ENCODE peak calls at places on chromosomes 16 and 17, in five cellular contexts. R is brain microvascular endothelial cell; T is CD4-positive, alpha-beta memory T cell; F is uterus; N is sigmoid colon. P is an unnamed sample.

GRCh38 chr16:12639044-12639443 is 164.6 kb downstream of the CPPED1 start:
- DNase-seq in T (no peak), N (no peak), R (peak), F (no peak), P (no peak)

GRCh38 chr17:81409190-81409935 is 14.1 kb downstream of the BAHCC1 start:
- DNase-seq in F (no peak), N (no peak), R (no peak), T (no peak), P (no peak)

GRCh38 chr17:5122586-5123342 is 6.9 kb downstream of the USP6 start:
- DNase-seq in T (no peak), R (no peak), N (peak), F (peak), P (no peak)

GRCh38 chr16:51268237-51268636 is 117.2 kb upstream of the SALL1 start:
- DNase-seq in N (no peak), T (no peak), R (no peak), F (no peak), P (no peak)

GRCh38 chr17:50331085-50331791 is 14.7 kb upstream of the XYLT2 start:
- DNase-seq in R (peak), T (no peak), F (no peak), N (no peak), P (no peak)

GRCh38 chr17:4233668-4234258 is 30.0 kb downstream of the ANKFY1 start:
- DNase-seq in R (no peak), N (peak), T (no peak), F (no peak), P (no peak)

GRCh38 chr17:19403021-19403420 is 8.0 kb upstream of the RNF112 start:
- DNase-seq in F (no peak), N (peak), R (no peak), T (no peak), P (no peak)

GRCh38 chr17:9343513-9343912 is 232.1 kb downstream of the STX8 start:
- DNase-seq in R (no peak), N (no peak), T (no peak), F (peak), P (no peak)

GRCh38 chr16:67514382-67514828 is 14.2 kb upstream of the RIPOR1 start:
- DNase-seq in R (peak), N (peak), T (peak), F (peak), P (peak)

GRCh38 chr16:31479752-31480151 is 3.2 kb upstream of the SLC5A2 start:
- DNase-seq in F (no peak), N (no peak), T (no peak), R (no peak), P (no peak)

GRCh38 chr17:50207792-50208567 is 6.5 kb upstream of the COL1A1 start:
- DNase-seq in T (no peak), R (no peak), F (no peak), N (peak), P (peak)

GRCh38 chr17:77691216-77692085 is 267.1 kb upstream of the TNRC6C start:
- DNase-seq in R (no peak), T (no peak), F (no peak), N (no peak), P (no peak)

GRCh38 chr16:52618753-52619497 is 72.0 kb upstream of the TOX3 start:
- DNase-seq in R (no peak), F (no peak), N (no peak), T (no peak), P (no peak)

GRCh38 chr17:9074106-9074505 is 52.8 kb downstream of the NTN1 start:
- DNase-seq in N (no peak), R (no peak), F (no peak), T (no peak), P (no peak)

GRCh38 chr16:10266809-10267208 is 84.6 kb upstream of the GRIN2A start:
- DNase-seq in R (no peak), T (no peak), N (no peak), F (no peak), P (no peak)

GRCh38 chr17:880074-880870 is 98.1 kb downstream of the MRM3 start:
- DNase-seq in T (no peak), F (peak), N (no peak), R (peak), P (no peak)

GRCh38 chr17:73401911-73402310 is 90.1 kb upstream of the CDC42EP4 start:
- DNase-seq in R (peak), T (peak), F (no peak), N (no peak), P (no peak)

GRCh38 chr17:1153795-1154546 is 25.8 kb downstream of the ABR start:
- DNase-seq in N (peak), R (peak), T (no peak), F (peak), P (peak)

GRCh38 chr16:50102046-50102756 is 36.4 kb downstream of the HEATR3 start:
- DNase-seq in T (no peak), N (no peak), R (peak), F (no peak), P (no peak)

GRCh38 chr16:55275869-55276268 is 48.1 kb upstream of the IRX6 start:
- DNase-seq in T (no peak), R (no peak), F (no peak), N (no peak), P (no peak)

GRCh38 chr16:83328936-83329335 is 478.8 kb upstream of the HSBP1 start:
- DNase-seq in T (no peak), N (no peak), R (peak), F (no peak), P (no peak)

GRCh38 chr16:14301150-14302030 is 230.3 kb downstream of the MRTFB start:
- DNase-seq in R (no peak), T (no peak), F (peak), N (peak), P (no peak)

GRCh38 chr16:11708421-11708820 is 34.2 kb downstream of the TXNDC11 start:
- DNase-seq in F (no peak), T (no peak), R (peak), N (no peak), P (no peak)

GRCh38 chr17:42514867-42515266 is 21.2 kb upstream of the NAGLU start:
- DNase-seq in R (no peak), T (no peak), N (no peak), F (no peak), P (no peak)

GRCh38 chr16:30813821-30814189 is 26.8 kb upstream of the ZNF629 start:
- DNase-seq in N (no peak), R (no peak), T (no peak), F (no peak), P (no peak)

GRCh38 chr16:69145658-69146057 is 13.2 kb downstream of the UTP4 start:
- DNase-seq in T (no peak), F (no peak), N (no peak), R (no peak), P (no peak)
- H3K4me3 ChIP-seq in T (no peak), F (no peak), N (no peak), R (no peak), P (no peak)

GRCh38 chr16:74605746-74606520 is 981 bp downstream of the GLG1 start:
- DNase-seq in T (no peak), R (no peak), F (no peak), N (peak), P (no peak)

GRCh38 chr16:74605332-74605731 is 1.6 kb downstream of the GLG1 start:
- DNase-seq in T (no peak), F (no peak), R (no peak), N (no peak), P (no peak)

GRCh38 chr16:74607967-74608356 is 1.0 kb upstream of the GLG1 start:
- DNase-seq in N (no peak), F (no peak), T (no peak), R (no peak), P (no peak)

GRCh38 chr16:74607310-74607966 is 524 bp upstream of the GLG1 start:
- DNase-seq in F (no peak), T (no peak), N (no peak), R (no peak), P (no peak)

DNA sequence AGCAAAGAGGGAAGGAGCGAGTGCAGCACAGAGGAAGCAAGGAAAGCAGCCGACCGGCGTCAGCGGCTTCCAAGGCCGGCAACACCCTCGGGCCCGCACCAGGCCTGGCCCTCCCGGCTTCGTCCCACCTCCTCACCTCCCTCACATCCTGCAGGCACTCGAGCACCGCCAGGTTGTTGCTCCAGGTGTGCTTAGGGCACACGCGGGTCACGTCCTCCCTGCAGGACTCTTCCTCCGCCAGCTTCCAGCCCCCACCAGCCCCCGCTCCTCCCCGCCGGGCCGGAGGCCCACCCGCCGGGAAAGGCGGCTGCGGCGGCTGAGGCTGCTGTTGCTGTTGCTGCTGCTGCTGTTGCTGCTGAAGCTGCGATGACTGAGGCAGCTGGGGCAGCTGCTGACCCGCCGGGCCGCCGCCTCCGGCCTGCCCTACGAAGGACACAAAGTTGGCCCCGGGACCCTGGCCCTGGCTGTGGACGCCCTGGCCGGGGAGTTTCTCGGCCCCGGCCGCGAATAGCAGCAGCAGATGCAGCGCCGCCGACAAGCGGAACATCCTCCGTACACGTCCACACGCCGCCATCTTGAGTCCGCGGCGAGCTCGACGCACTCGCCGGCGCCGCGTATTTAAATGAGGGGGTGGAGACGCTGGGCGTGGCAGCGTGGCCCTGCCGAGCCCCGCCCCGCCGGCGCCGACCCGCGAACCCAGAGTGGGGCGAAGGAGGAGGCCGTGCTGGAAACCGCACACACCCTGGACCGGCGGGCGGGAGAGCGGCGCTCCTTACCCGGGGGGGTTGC is at the start of gene GLG1:
- DNase-seq in F (peak), T (peak), R (peak), N (peak), P (peak)
- H3K4me3 ChIP-seq in F (peak), T (peak), R (peak), N (peak), P (peak)

GRCh38 chr16:8936421-8936820 is 27.3 kb downstream of the USP7 start:
- DNase-seq in R (peak), T (peak), N (no peak), F (no peak), P (no peak)

GRCh38 chr16:8941718-8942344 is 21.9 kb downstream of the USP7 start:
- DNase-seq in F (no peak), T (no peak), N (no peak), R (no peak), P (no peak)

GRCh38 chr16:8935989-8936388 is 27.7 kb downstream of the USP7 start:
- DNase-seq in R (no peak), N (no peak), F (no peak), T (no peak), P (no peak)

GRCh38 chr16:8934601-8935000 is 29.1 kb downstream of the USP7 start:
- DNase-seq in T (no peak), F (no peak), N (no peak), R (no peak), P (no peak)

DNA sequence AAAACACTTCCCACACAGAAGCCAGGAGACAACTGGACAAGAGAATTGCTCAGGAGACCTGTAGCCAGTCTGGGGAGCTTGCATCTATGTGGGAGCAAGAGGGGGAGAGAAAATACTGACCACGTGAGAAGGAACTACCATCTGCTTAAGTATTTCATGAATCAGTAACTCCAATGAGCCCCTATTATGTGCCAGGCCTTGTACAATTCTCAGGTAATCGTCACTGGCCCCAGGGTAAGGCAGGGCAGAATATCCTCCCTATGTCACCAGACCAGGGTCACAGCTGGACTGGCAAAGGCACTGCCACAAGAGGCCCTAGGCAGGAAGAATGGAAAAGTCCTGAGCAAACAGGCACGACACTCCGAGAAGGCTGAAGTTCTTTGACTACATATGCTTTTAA is 25.9 kb downstream of the USP7 start:
- DNase-seq in N (no peak), T (no peak), F (no peak), R (no peak), P (no peak)
- H3K4me3 ChIP-seq in N (no peak), T (no peak), F (no peak), R (no peak), P (no peak)

GRCh38 chr17:43530303-43531081 is 15.6 kb downstream of the ETV4 start:
- DNase-seq in T (no peak), N (peak), F (peak), R (peak), P (peak)
- H3K4me3 ChIP-seq in T (no peak), N (peak), F (peak), R (peak), P (no peak)

P was measured in left lung.